ENCODE peak calls at places on chromosome 21, in eight cellular contexts. One of them, this sample, is unnamed.

GRCh38 chr21:26842976-26843911 is 2.0 kb downstream of the ADAMTS1 start:
- DNase-seq in brain microvascular endothelial cell: peak; percentile 96
- DNase-seq in stimulated activated naive CD8-positive, alpha-beta T cell treated with anti-CD3 and anti-CD28 coated beads, Interleukin-15, Interleukin-2, amounts not matched to agents 100 U/mL and 50 U/mL, for 24 hours: peak; percentile 20
- DNase-seq in AG08396: peak; percentile 88
- DNase-seq in AG10803: peak; percentile 95
- DNase-seq in fibroblast of lung: peak; percentile 94
- DNase-seq in cardiac muscle cell: peak; percentile 83
- DNase-seq in tibial artery: peak; percentile 94
- DNase-seq in this sample: peak; percentile 92

GRCh38 chr21:31284797-31285397 is 59.2 kb downstream of the TIAM1 start:
- DNase-seq in brain microvascular endothelial cell: peak; percentile 56
- DNase-seq in stimulated activated naive CD8-positive, alpha-beta T cell treated with anti-CD3 and anti-CD28 coated beads, Interleukin-15, Interleukin-2, amounts not matched to agents 100 U/mL and 50 U/mL, for 24 hours: no peak
- DNase-seq in AG08396: no peak
- DNase-seq in AG10803: peak; percentile 13
- DNase-seq in fibroblast of lung: peak; percentile 59
- DNase-seq in cardiac muscle cell: no peak
- DNase-seq in tibial artery: no peak
- DNase-seq in this sample: peak; percentile 5

GRCh38 chr21:38341546-38342012 is 84.8 kb downstream of the KCNJ15 start:
- DNase-seq in brain microvascular endothelial cell: no peak
- DNase-seq in stimulated activated naive CD8-positive, alpha-beta T cell treated with anti-CD3 and anti-CD28 coated beads, Interleukin-15, Interleukin-2, amounts not matched to agents 100 U/mL and 50 U/mL, for 24 hours: no peak
- DNase-seq in AG08396: no peak
- DNase-seq in AG10803: no peak
- DNase-seq in fibroblast of lung: no peak
- DNase-seq in cardiac muscle cell: no peak
- DNase-seq in tibial artery: peak; percentile 86
- DNase-seq in this sample: no peak

GRCh38 chr21:42118901-42119300 is 47.8 kb downstream of the UMODL1 start:
- DNase-seq in brain microvascular endothelial cell: no peak
- DNase-seq in stimulated activated naive CD8-positive, alpha-beta T cell treated with anti-CD3 and anti-CD28 coated beads, Interleukin-15, Interleukin-2, amounts not matched to agents 100 U/mL and 50 U/mL, for 24 hours: no peak
- DNase-seq in AG08396: no peak
- DNase-seq in AG10803: peak; percentile 16
- DNase-seq in fibroblast of lung: peak; percentile 11
- DNase-seq in cardiac muscle cell: no peak
- DNase-seq in tibial artery: no peak
- DNase-seq in this sample: no peak

GRCh38 chr21:29300547-29301138 is 1.9 kb downstream of the BACH1 start:
- DNase-seq in brain microvascular endothelial cell: no peak
- DNase-seq in stimulated activated naive CD8-positive, alpha-beta T cell treated with anti-CD3 and anti-CD28 coated beads, Interleukin-15, Interleukin-2, amounts not matched to agents 100 U/mL and 50 U/mL, for 24 hours: no peak
- DNase-seq in AG08396: no peak
- DNase-seq in AG10803: no peak
- DNase-seq in fibroblast of lung: peak; percentile 62
- DNase-seq in cardiac muscle cell: no peak
- DNase-seq in tibial artery: no peak
- DNase-seq in this sample: no peak

GRCh38 chr21:15051652-15052554 is 12.9 kb downstream of the NRIP1 start:
- DNase-seq in brain microvascular endothelial cell: peak; percentile 43
- DNase-seq in stimulated activated naive CD8-positive, alpha-beta T cell treated with anti-CD3 and anti-CD28 coated beads, Interleukin-15, Interleukin-2, amounts not matched to agents 100 U/mL and 50 U/mL, for 24 hours: no peak
- DNase-seq in AG08396: no peak
- DNase-seq in AG10803: no peak
- DNase-seq in fibroblast of lung: peak; percentile 66
- DNase-seq in cardiac muscle cell: peak; percentile 26
- DNase-seq in tibial artery: no peak
- DNase-seq in this sample: no peak

GRCh38 chr21:14545906-14546480 is at the start of gene SAMSN1:
- DNase-seq in brain microvascular endothelial cell: peak; percentile 23
- DNase-seq in stimulated activated naive CD8-positive, alpha-beta T cell treated with anti-CD3 and anti-CD28 coated beads, Interleukin-15, Interleukin-2, amounts not matched to agents 100 U/mL and 50 U/mL, for 24 hours: peak; percentile 56
- DNase-seq in AG08396: no peak
- DNase-seq in AG10803: no peak
- DNase-seq in fibroblast of lung: no peak
- DNase-seq in cardiac muscle cell: no peak
- DNase-seq in tibial artery: no peak
- DNase-seq in this sample: no peak

GRCh38 chr21:17435565-17436543 is 77.0 kb upstream of the CXADR start:
- DNase-seq in brain microvascular endothelial cell: no peak
- DNase-seq in stimulated activated naive CD8-positive, alpha-beta T cell treated with anti-CD3 and anti-CD28 coated beads, Interleukin-15, Interleukin-2, amounts not matched to agents 100 U/mL and 50 U/mL, for 24 hours: no peak
- DNase-seq in AG08396: no peak
- DNase-seq in AG10803: no peak
- DNase-seq in fibroblast of lung: no peak
- DNase-seq in cardiac muscle cell: no peak
- DNase-seq in tibial artery: no peak
- DNase-seq in this sample: no peak

GRCh38 chr21:39588884-39589283 is 23.9 kb upstream of the B3GALT5 start:
- DNase-seq in brain microvascular endothelial cell: no peak
- DNase-seq in stimulated activated naive CD8-positive, alpha-beta T cell treated with anti-CD3 and anti-CD28 coated beads, Interleukin-15, Interleukin-2, amounts not matched to agents 100 U/mL and 50 U/mL, for 24 hours: no peak
- DNase-seq in AG08396: no peak
- DNase-seq in AG10803: no peak
- DNase-seq in fibroblast of lung: no peak
- DNase-seq in cardiac muscle cell: no peak
- DNase-seq in tibial artery: no peak
- DNase-seq in this sample: no peak

GRCh38 chr21:31124005-31124404 is 85.7 kb upstream of the KRTAP19-8 start:
- DNase-seq in brain microvascular endothelial cell: no peak
- DNase-seq in stimulated activated naive CD8-positive, alpha-beta T cell treated with anti-CD3 and anti-CD28 coated beads, Interleukin-15, Interleukin-2, amounts not matched to agents 100 U/mL and 50 U/mL, for 24 hours: no peak
- DNase-seq in AG08396: no peak
- DNase-seq in AG10803: no peak
- DNase-seq in fibroblast of lung: no peak
- DNase-seq in cardiac muscle cell: peak; percentile 31
- DNase-seq in tibial artery: peak; percentile 42
- DNase-seq in this sample: no peak

GRCh38 chr21:37797403-37797802 is 118.9 kb downstream of the KCNJ6 start:
- DNase-seq in brain microvascular endothelial cell: no peak
- DNase-seq in stimulated activated naive CD8-positive, alpha-beta T cell treated with anti-CD3 and anti-CD28 coated beads, Interleukin-15, Interleukin-2, amounts not matched to agents 100 U/mL and 50 U/mL, for 24 hours: no peak
- DNase-seq in AG08396: no peak
- DNase-seq in AG10803: no peak
- DNase-seq in fibroblast of lung: no peak
- DNase-seq in cardiac muscle cell: no peak
- DNase-seq in tibial artery: no peak
- DNase-seq in this sample: no peak

GRCh38 chr21:45306832-45307571 is 19.3 kb upstream of the POFUT2 start:
- DNase-seq in brain microvascular endothelial cell: peak; percentile 93
- DNase-seq in stimulated activated naive CD8-positive, alpha-beta T cell treated with anti-CD3 and anti-CD28 coated beads, Interleukin-15, Interleukin-2, amounts not matched to agents 100 U/mL and 50 U/mL, for 24 hours: no peak
- DNase-seq in AG08396: peak; percentile 76
- DNase-seq in AG10803: peak; percentile 44
- DNase-seq in fibroblast of lung: peak; percentile 92
- DNase-seq in cardiac muscle cell: no peak
- DNase-seq in tibial artery: peak; percentile 72
- DNase-seq in this sample: peak; percentile 71

GRCh38 chr21:15895142-15896106 is 165.6 kb downstream of the USP25 start:
- DNase-seq in brain microvascular endothelial cell: no peak
- DNase-seq in stimulated activated naive CD8-positive, alpha-beta T cell treated with anti-CD3 and anti-CD28 coated beads, Interleukin-15, Interleukin-2, amounts not matched to agents 100 U/mL and 50 U/mL, for 24 hours: no peak
- DNase-seq in AG08396: no peak
- DNase-seq in AG10803: peak; percentile 25
- DNase-seq in fibroblast of lung: peak; percentile 36
- DNase-seq in cardiac muscle cell: no peak
- DNase-seq in tibial artery: no peak
- DNase-seq in this sample: no peak

GRCh38 chr21:42332557-42332956 is 17.3 kb upstream of the TFF3 start:
- DNase-seq in brain microvascular endothelial cell: no peak
- DNase-seq in stimulated activated naive CD8-positive, alpha-beta T cell treated with anti-CD3 and anti-CD28 coated beads, Interleukin-15, Interleukin-2, amounts not matched to agents 100 U/mL and 50 U/mL, for 24 hours: no peak
- DNase-seq in AG08396: no peak
- DNase-seq in AG10803: no peak
- DNase-seq in fibroblast of lung: no peak
- DNase-seq in cardiac muscle cell: no peak
- DNase-seq in tibial artery: no peak
- DNase-seq in this sample: no peak

GRCh38 chr21:33299181-33299752 is 25.5 kb upstream of the IFNAR1 start:
- DNase-seq in brain microvascular endothelial cell: no peak
- DNase-seq in stimulated activated naive CD8-positive, alpha-beta T cell treated with anti-CD3 and anti-CD28 coated beads, Interleukin-15, Interleukin-2, amounts not matched to agents 100 U/mL and 50 U/mL, for 24 hours: peak; percentile 44
- DNase-seq in AG08396: no peak
- DNase-seq in AG10803: no peak
- DNase-seq in fibroblast of lung: no peak
- DNase-seq in cardiac muscle cell: no peak
- DNase-seq in tibial artery: no peak
- DNase-seq in this sample: no peak

GRCh38 chr21:43193651-43194302 is 25.0 kb downstream of the CRYAA start:
- DNase-seq in brain microvascular endothelial cell: peak; percentile 89
- DNase-seq in stimulated activated naive CD8-positive, alpha-beta T cell treated with anti-CD3 and anti-CD28 coated beads, Interleukin-15, Interleukin-2, amounts not matched to agents 100 U/mL and 50 U/mL, for 24 hours: no peak
- DNase-seq in AG08396: peak; percentile 57
- DNase-seq in AG10803: peak; percentile 75
- DNase-seq in fibroblast of lung: peak; percentile 87
- DNase-seq in cardiac muscle cell: no peak
- DNase-seq in tibial artery: no peak
- DNase-seq in this sample: peak; percentile 83